ENCODE peak calls at places on chromosomes 2 and 18, in six cellular contexts. U, P, D, G, J and L are unnamed samples.

GRCh38 chr2:20317690-20318089 is 33.0 kb downstream of the PUM2 start:
- DNase-seq in U (no peak), P (no peak), D (no peak), G (no peak), J (no peak), L (no peak)

GRCh38 chr18:58026395-58026794 is 17.6 kb upstream of the NEDD4L start:
- DNase-seq in U (no peak), P (no peak), D (peak), G (no peak), J (no peak), L (no peak)

GRCh38 chr2:238252766-238253630 is 13.2 kb upstream of the HES6 start:
- DNase-seq in U (no peak), P (no peak), D (no peak), G (no peak), J (no peak), L (no peak)

GRCh38 chr2:149885468-149885867 is 297.9 kb upstream of the MMADHC start:
- DNase-seq in U (no peak), P (no peak), D (no peak), G (peak), J (peak), L (peak)

GRCh38 chr2:172389685-172390339 is 37.6 kb upstream of the ITGA6 start:
- DNase-seq in U (no peak), P (no peak), D (no peak), G (no peak), J (no peak), L (no peak)

GRCh38 chr2:164840458-164840929 is 1.1 kb downstream of the COBLL1 start:
- DNase-seq in U (no peak), P (peak), D (peak), G (peak), J (peak), L (peak)

GRCh38 chr2:60553992-60554648 is 666 bp upstream of the BCL11A start:
- DNase-seq in U (no peak), P (peak), D (peak), G (peak), J (peak), L (peak)

GRCh38 chr18:36305375-36305774 is 7.9 kb downstream of the FHOD3 start:
- DNase-seq in U (no peak), P (no peak), D (no peak), G (no peak), J (no peak), L (no peak)

GRCh38 chr18:50711401-50711800 is 108.4 kb downstream of the MRO start:
- DNase-seq in U (no peak), P (no peak), D (no peak), G (no peak), J (no peak), L (no peak)

GRCh38 chr18:67379991-67380390 is 136.5 kb downstream of the DSEL start:
- DNase-seq in U (no peak), P (no peak), D (no peak), G (peak), J (no peak), L (no peak)

GRCh38 chr2:73503992-73504570 is 118.4 kb downstream of the ALMS1 start:
- DNase-seq in U (peak), P (no peak), D (no peak), G (peak), J (peak), L (no peak)

GRCh38 chr2:120847700-120848321 is 112.1 kb downstream of the GLI2 start:
- DNase-seq in U (no peak), P (no peak), D (no peak), G (peak), J (peak), L (no peak)

GRCh38 chr18:43789234-43790000 is 512.1 kb upstream of the SYT4 start:
- DNase-seq in U (peak), P (no peak), D (peak), G (peak), J (no peak), L (peak)

GRCh38 chr2:212021947-212022346 is 516.7 kb downstream of the ERBB4 start:
- DNase-seq in U (peak), P (no peak), D (no peak), G (peak), J (peak), L (peak)

GRCh38 chr2:27446057-27446456 is 3.9 kb downstream of the KRTCAP3 start:
- DNase-seq in U (no peak), P (no peak), D (no peak), G (no peak), J (peak), L (peak)

GRCh38 chr2:147559068-147559467 is 285.8 kb upstream of the ACVR2A start:
- DNase-seq in U (no peak), P (no peak), D (no peak), G (no peak), J (no peak), L (no peak)

GRCh38 chr18:78526923-78527775 is 452.5 kb upstream of the SALL3 start:
- DNase-seq in U (no peak), P (no peak), D (peak), G (no peak), J (no peak), L (no peak)

GRCh38 chr2:106566050-106566449 is 78.9 kb downstream of the CD8B2 start:
- DNase-seq in U (peak), P (no peak), D (no peak), G (peak), J (peak), L (peak)

GRCh38 chr2:151437630-151438029 is 27.9 kb downstream of the RIF1 start:
- DNase-seq in U (peak), P (no peak), D (peak), G (peak), J (peak), L (peak)

GRCh38 chr18:45384137-45384998 is 230.9 kb upstream of the SLC14A2 start:
- DNase-seq in U (peak), P (peak), D (peak), G (peak), J (peak), L (peak)

GRCh38 chr18:47595816-47596501 is 334.5 kb downstream of the SMAD2 start:
- DNase-seq in U (no peak), P (peak), D (peak), G (no peak), J (peak), L (peak)

GRCh38 chr2:199985625-199986207 is 30.3 kb downstream of the MAIP1 start:
- DNase-seq in U (peak), P (peak), D (peak), G (peak), J (peak), L (peak)

GRCh38 chr2:195737531-195738162 is 80.6 kb downstream of the SLC39A10 start:
- DNase-seq in U (no peak), P (no peak), D (no peak), G (peak), J (no peak), L (peak)

GRCh38 chr2:82789886-82790276 is 1669.2 kb downstream of the SUCLG1 start:
- DNase-seq in U (peak), P (no peak), D (no peak), G (peak), J (peak), L (no peak)

GRCh38 chr2:212995920-212996319 is 155.5 kb downstream of the IKZF2 start:
- DNase-seq in U (peak), P (no peak), D (no peak), G (peak), J (peak), L (peak)

GRCh38 chr18:13983506-13983905 is 68.2 kb upstream of the MC2R start:
- DNase-seq in U (no peak), P (no peak), D (no peak), G (no peak), J (no peak), L (no peak)

GRCh38 chr2:97726311-97727064 is 13.1 kb downstream of the ZAP70 start:
- DNase-seq in U (no peak), P (no peak), D (no peak), G (peak), J (no peak), L (no peak)

GRCh38 chr2:20484034-20484617 is 37.3 kb downstream of the RHOB start:
- DNase-seq in U (no peak), P (no peak), D (no peak), G (no peak), J (no peak), L (no peak)

GRCh38 chr2:24926602-24927252 is 6.7 kb upstream of the ADCY3 start:
- DNase-seq in U (no peak), P (no peak), D (peak), G (peak), J (peak), L (no peak)

GRCh38 chr2:38374978-38375377 is 2.1 kb downstream of the ATL2 start:
- DNase-seq in U (no peak), P (no peak), D (no peak), G (no peak), J (peak), L (no peak)

GRCh38 chr2:73651586-73652230 is 9.5 kb upstream of the NAT8 start:
- DNase-seq in U (no peak), P (no peak), D (no peak), G (no peak), J (no peak), L (no peak)

GRCh38 chr18:54776282-54776977 is 51.8 kb upstream of the RAB27B start:
- DNase-seq in U (peak), P (no peak), D (no peak), G (peak), J (peak), L (peak)

GRCh38 chr18:6633370-6633769 is 96.1 kb upstream of the ARHGAP28 start:
- DNase-seq in U (no peak), P (no peak), D (peak), G (no peak), J (no peak), L (no peak)

GRCh38 chr2:23507267-23508065 is 122.5 kb downstream of the KLHL29 start:
- DNase-seq in U (no peak), P (no peak), D (no peak), G (no peak), J (no peak), L (peak)

GRCh38 chr2:158969162-158969716 is 799 bp downstream of the TANC1 start:
- DNase-seq in U (no peak), P (no peak), D (peak), G (peak), J (peak), L (no peak)

GRCh38 chr18:74708169-74708568 is 110.5 kb downstream of the ZNF407 start:
- DNase-seq in U (no peak), P (no peak), D (no peak), G (no peak), J (no peak), L (no peak)

GRCh38 chr2:46684661-46685060 is 205.3 kb downstream of the TMEM247 start:
- DNase-seq in U (no peak), P (no peak), D (no peak), G (no peak), J (no peak), L (no peak)

GRCh38 chr2:165868211-165868610 is 74.2 kb upstream of the GALNT3 start:
- DNase-seq in U (peak), P (no peak), D (no peak), G (peak), J (no peak), L (no peak)

GRCh38 chr2:222919841-222920609 is 59.2 kb downstream of the ACSL3 start:
- DNase-seq in U (peak), P (no peak), D (no peak), G (peak), J (peak), L (peak)

GRCh38 chr2:240872317-240873097 is 3.9 kb downstream of the AGXT start:
- DNase-seq in U (no peak), P (no peak), D (no peak), G (no peak), J (no peak), L (no peak)
- TF ChIP-seq CTCF in U (no peak), P (no peak), D (no peak), G (no peak), J (no peak), L (no peak)

DNA sequence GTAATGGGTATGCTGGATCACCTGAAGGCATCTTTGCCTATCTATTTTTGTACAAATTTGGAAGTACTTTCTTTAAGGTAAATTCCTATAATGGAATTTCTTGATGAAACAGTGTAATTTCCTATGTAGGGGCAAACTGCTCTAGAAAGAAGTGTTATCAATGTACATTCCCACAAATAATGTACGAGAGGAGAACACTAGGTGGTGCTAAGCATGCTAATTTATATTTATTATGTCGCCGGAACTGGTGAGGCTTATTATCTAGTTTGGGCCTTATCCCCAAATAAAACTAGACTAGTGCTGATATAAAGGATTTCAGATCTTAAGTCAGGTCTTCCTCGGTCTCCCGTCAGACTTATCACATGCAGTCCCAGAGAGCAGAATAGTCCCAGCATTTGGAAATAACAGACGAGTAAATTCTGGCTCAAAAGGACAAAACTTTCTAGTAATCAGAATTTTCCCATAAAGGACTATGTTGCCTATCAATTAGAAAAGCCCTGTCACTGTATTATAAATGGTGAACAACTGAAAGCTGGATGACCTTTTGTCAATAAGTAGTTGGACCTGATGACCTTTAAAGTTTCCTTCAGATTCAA is 86.9 kb upstream of the RBBP8 start:
- DNase-seq in U (no peak), P (no peak), D (peak), G (peak), J (peak), L (peak)
- TF ChIP-seq CTCF in U (peak), P (peak), D (peak), G (peak), J (peak), L (peak)

DNA sequence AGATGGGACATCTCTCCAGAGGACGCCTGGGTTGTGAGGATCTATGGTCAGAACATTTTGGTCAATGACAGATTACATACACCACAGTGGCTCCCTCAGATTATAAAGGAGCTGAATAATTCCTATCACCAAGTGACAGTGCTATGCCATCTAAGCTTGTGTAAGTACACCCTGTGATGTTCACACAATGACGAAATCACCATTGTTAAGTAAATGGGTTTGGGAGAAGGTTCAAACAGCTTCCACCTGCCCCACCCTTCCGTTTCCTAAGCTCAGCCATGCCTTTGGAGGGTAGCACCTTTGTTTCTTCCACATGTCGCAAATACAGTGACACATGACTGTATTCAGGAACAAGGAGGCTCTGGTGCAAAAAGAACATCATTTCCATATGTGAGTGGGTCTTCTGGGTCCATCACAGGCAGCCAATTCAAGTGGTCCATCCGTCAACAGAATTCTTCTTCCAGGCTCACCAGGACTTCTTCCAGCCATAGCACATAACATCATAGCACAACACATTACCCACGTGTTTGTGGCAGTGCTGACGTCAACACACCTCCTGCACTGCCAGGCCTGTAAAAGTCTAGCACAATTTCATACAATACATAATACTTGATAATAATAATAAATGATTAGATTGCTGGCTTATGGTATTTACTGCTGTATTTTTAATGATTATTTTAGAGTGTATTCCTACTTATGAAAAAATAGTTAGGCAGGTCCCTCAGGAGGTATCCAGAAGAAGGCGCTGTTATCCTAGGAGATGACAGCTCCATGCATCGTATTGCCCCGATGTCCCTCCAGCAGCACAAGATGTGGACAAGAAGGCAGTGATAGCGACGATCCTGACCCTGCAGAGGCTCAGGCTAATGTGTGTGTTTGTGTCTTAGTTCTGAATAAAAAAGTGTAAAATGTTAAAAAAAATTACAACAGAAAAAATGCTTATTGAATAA is 264.8 kb downstream of the ANAPC1 start:
- DNase-seq in U (no peak), P (no peak), D (peak), G (peak), J (peak), L (peak)
- TF ChIP-seq CTCF in U (peak), P (no peak), D (peak), G (no peak), J (peak), L (no peak)

GRCh38 chr18:21393986-21394385 is 152.0 kb downstream of the GREB1L start:
- DNase-seq in U (no peak), P (no peak), D (no peak), G (peak), J (no peak), L (no peak)

GRCh38 chr18:21391074-21391673 is 149.1 kb downstream of the GREB1L start:
- DNase-seq in U (peak), P (no peak), D (no peak), G (peak), J (peak), L (peak)

GRCh38 chr18:21386523-21387240 is 144.7 kb downstream of the GREB1L start:
- DNase-seq in U (no peak), P (no peak), D (peak), G (no peak), J (no peak), L (no peak)

GRCh38 chr18:21389903-21390302 is 147.9 kb downstream of the GREB1L start:
- DNase-seq in U (no peak), P (no peak), D (no peak), G (peak), J (peak), L (peak)

DNA sequence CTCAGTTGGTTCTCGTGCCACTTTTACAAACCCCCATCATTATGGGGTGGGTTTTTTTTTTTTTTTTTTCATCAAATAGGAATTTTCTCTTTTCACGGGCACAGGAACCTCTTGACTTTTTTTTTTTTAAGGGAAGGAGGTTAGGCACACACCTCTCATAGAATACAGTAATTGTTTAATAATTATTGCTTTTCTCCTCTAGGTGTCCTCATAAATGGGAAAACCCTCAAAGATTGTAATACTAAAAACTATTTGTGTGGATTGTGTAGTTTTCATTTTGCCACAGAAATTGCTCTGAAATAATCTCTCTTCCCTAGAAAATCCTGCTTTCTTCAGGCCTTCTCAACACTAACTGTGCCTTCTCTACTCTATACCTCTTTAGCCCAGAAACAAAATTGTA is 147.3 kb downstream of the GREB1L start:
- DNase-seq in U (no peak), P (no peak), D (no peak), G (no peak), J (peak), L (no peak)
- TF ChIP-seq CTCF in U (no peak), P (no peak), D (no peak), G (peak), J (peak), L (peak)

DNA sequence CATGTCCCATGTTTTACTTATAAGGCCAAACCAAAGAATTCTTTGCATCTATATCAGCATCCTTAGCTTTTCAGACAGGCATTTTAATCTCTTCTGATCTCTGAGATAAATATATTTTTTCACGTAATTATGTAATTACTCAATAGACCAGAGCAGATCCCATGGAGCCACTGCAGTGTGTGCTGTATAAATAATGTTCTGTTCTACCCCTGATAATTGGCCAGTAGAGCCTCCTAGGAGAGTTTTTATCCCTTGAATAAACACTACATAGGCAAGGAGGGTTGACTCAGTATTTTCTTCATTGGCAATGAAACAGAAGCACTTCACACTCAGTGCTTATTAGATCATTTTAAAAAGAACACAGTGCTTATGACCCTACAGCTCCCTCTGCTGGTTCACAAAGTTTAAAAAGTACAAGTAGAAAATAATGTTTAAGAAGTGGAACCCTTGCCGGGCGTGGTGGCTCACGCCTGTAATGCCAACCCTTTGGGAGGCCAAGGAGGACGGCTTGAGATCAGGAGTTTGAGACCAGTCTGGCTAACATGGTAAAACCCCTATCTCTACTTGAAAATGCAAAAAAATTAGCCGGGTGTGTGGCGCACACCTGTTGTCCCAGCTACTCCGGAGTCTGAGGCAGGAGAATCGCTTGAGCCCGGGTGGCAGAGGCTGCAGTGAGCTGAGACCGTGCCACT is 91.9 kb downstream of the PPP1R1C start:
- DNase-seq in U (peak), P (peak), D (peak), G (peak), J (peak), L (peak)
- TF ChIP-seq CTCF in U (peak), P (peak), D (peak), G (peak), J (peak), L (peak)